ENCODE peak calls at places on chromosome 12, in six cellular contexts. One of them, this sample, is unnamed.

GRCh38 chr12:98352218-98352811 is 163.1 kb upstream of the TMPO start:
- DNase-seq in colonic mucosa: no peak
- DNase-seq in A549: peak
- DNase-seq in ovary: no peak
- DNase-seq in GM23338: no peak
- DNase-seq in H9: no peak
- DNase-seq in this sample: no peak

GRCh38 chr12:5395443-5396401 is 36.2 kb upstream of the NTF3 start:
- DNase-seq in colonic mucosa: peak
- DNase-seq in A549: no peak
- DNase-seq in ovary: no peak
- DNase-seq in GM23338: peak
- DNase-seq in H9: no peak
- DNase-seq in this sample: no peak

GRCh38 chr12:11689591-11690158 is 40.2 kb downstream of the ETV6 start:
- DNase-seq in colonic mucosa: no peak
- DNase-seq in A549: no peak
- DNase-seq in ovary: no peak
- DNase-seq in GM23338: no peak
- DNase-seq in H9: no peak
- DNase-seq in this sample: no peak

GRCh38 chr12:130990034-130990433 is 36.3 kb downstream of the ADGRD1 start:
- DNase-seq in colonic mucosa: no peak
- DNase-seq in A549: no peak
- DNase-seq in ovary: no peak
- DNase-seq in GM23338: no peak
- DNase-seq in H9: no peak
- DNase-seq in this sample: no peak

GRCh38 chr12:76080017-76080728 is 4.3 kb downstream of the NAP1L1 start:
- DNase-seq in colonic mucosa: no peak
- DNase-seq in A549: no peak
- DNase-seq in ovary: no peak
- DNase-seq in GM23338: no peak
- DNase-seq in H9: no peak
- DNase-seq in this sample: no peak

GRCh38 chr12:130134563-130134915 is 27.7 kb upstream of the FZD10 start:
- DNase-seq in colonic mucosa: no peak
- DNase-seq in A549: no peak
- DNase-seq in ovary: no peak
- DNase-seq in GM23338: no peak
- DNase-seq in H9: no peak
- DNase-seq in this sample: no peak

GRCh38 chr12:127024791-127025190 is 1242.2 kb upstream of the TMEM132C start:
- DNase-seq in colonic mucosa: no peak
- DNase-seq in A549: no peak
- DNase-seq in ovary: no peak
- DNase-seq in GM23338: no peak
- DNase-seq in H9: no peak
- DNase-seq in this sample: no peak

GRCh38 chr12:51322452-51322851 is 1.5 kb downstream of the BIN2 start:
- DNase-seq in colonic mucosa: no peak
- DNase-seq in A549: no peak
- DNase-seq in ovary: no peak
- DNase-seq in GM23338: no peak
- DNase-seq in H9: no peak
- DNase-seq in this sample: no peak

GRCh38 chr12:77796775-77797174 is 33.9 kb upstream of the NAV3 start:
- DNase-seq in colonic mucosa: no peak
- DNase-seq in A549: no peak
- DNase-seq in ovary: no peak
- DNase-seq in GM23338: no peak
- DNase-seq in H9: no peak
- DNase-seq in this sample: no peak

GRCh38 chr12:83893101-83893500 is 1019.5 kb downstream of the SLC6A15 start:
- DNase-seq in colonic mucosa: no peak
- DNase-seq in A549: no peak
- DNase-seq in ovary: no peak
- DNase-seq in GM23338: no peak
- DNase-seq in H9: no peak
- DNase-seq in this sample: no peak

GRCh38 chr12:132620893-132621656 is 2.5 kb downstream of the P2RX2 start:
- DNase-seq in colonic mucosa: no peak
- DNase-seq in A549: no peak
- DNase-seq in ovary: no peak
- DNase-seq in GM23338: no peak
- DNase-seq in H9: no peak
- DNase-seq in this sample: peak

GRCh38 chr12:68611094-68611818 is 557 bp downstream of the RAP1B start:
- DNase-seq in colonic mucosa: peak
- DNase-seq in A549: peak
- DNase-seq in ovary: peak
- DNase-seq in GM23338: peak
- DNase-seq in H9: peak
- DNase-seq in this sample: peak

GRCh38 chr12:68868043-68868790 is 60.2 kb downstream of the MDM2 start:
- DNase-seq in colonic mucosa: no peak
- DNase-seq in A549: no peak
- DNase-seq in ovary: no peak
- DNase-seq in GM23338: no peak
- DNase-seq in H9: no peak
- DNase-seq in this sample: no peak

GRCh38 chr12:91057349-91057748 is 475 bp downstream of the KERA start:
- DNase-seq in colonic mucosa: no peak
- DNase-seq in A549: no peak
- DNase-seq in ovary: no peak
- DNase-seq in GM23338: no peak
- DNase-seq in H9: no peak
- DNase-seq in this sample: no peak

GRCh38 chr12:47777741-47778558 is 4.9 kb downstream of the SLC48A1 start:
- DNase-seq in colonic mucosa: no peak
- DNase-seq in A549: no peak
- DNase-seq in ovary: no peak
- DNase-seq in GM23338: no peak
- DNase-seq in H9: no peak
- DNase-seq in this sample: no peak

GRCh38 chr12:66941150-66941549 is 262.3 kb upstream of the GRIP1 start:
- DNase-seq in colonic mucosa: no peak
- DNase-seq in A549: no peak
- DNase-seq in ovary: no peak
- DNase-seq in GM23338: no peak
- DNase-seq in H9: no peak
- DNase-seq in this sample: no peak

GRCh38 chr12:50901685-50902113 is 50.6 kb upstream of the HIGD1C start:
- DNase-seq in colonic mucosa: no peak
- DNase-seq in A549: no peak
- DNase-seq in ovary: no peak
- DNase-seq in GM23338: no peak
- DNase-seq in H9: no peak
- DNase-seq in this sample: no peak

GRCh38 chr12:89947437-89948265 is 239.0 kb upstream of the ATP2B1 start:
- DNase-seq in colonic mucosa: no peak
- DNase-seq in A549: peak
- DNase-seq in ovary: peak
- DNase-seq in GM23338: peak
- DNase-seq in H9: no peak
- DNase-seq in this sample: no peak

GRCh38 chr12:92136883-92137582 is 8.6 kb downstream of the BTG1 start:
- DNase-seq in colonic mucosa: no peak
- DNase-seq in A549: peak
- DNase-seq in ovary: no peak
- DNase-seq in GM23338: peak
- DNase-seq in H9: no peak
- DNase-seq in this sample: no peak

GRCh38 chr12:28024231-28024995 is 51.9 kb upstream of the PTHLH start:
- DNase-seq in colonic mucosa: no peak
- DNase-seq in A549: no peak
- DNase-seq in ovary: no peak
- DNase-seq in GM23338: no peak
- DNase-seq in H9: no peak
- DNase-seq in this sample: no peak

GRCh38 chr12:15558915-15559528 is 230.2 kb downstream of the EPS8 start:
- DNase-seq in colonic mucosa: no peak
- DNase-seq in A549: no peak
- DNase-seq in ovary: no peak
- DNase-seq in GM23338: no peak
- DNase-seq in H9: no peak
- DNase-seq in this sample: no peak

GRCh38 chr12:120654656-120655055 is 14.2 kb downstream of the CABP1 start:
- DNase-seq in colonic mucosa: no peak
- DNase-seq in A549: no peak
- DNase-seq in ovary: no peak
- DNase-seq in GM23338: no peak
- DNase-seq in H9: no peak
- DNase-seq in this sample: peak

GRCh38 chr12:98653866-98654493 is 8.9 kb downstream of the APAF1 start:
- DNase-seq in colonic mucosa: no peak
- DNase-seq in A549: peak
- DNase-seq in ovary: no peak
- DNase-seq in GM23338: peak
- DNase-seq in H9: no peak
- DNase-seq in this sample: no peak

GRCh38 chr12:5434647-5434968 is 2.7 kb downstream of the NTF3 start:
- DNase-seq in colonic mucosa: no peak
- DNase-seq in A549: no peak
- DNase-seq in ovary: no peak
- DNase-seq in GM23338: no peak
- DNase-seq in H9: no peak
- DNase-seq in this sample: no peak

GRCh38 chr12:26817183-26817591 is 15.8 kb downstream of the ITPR2 start:
- DNase-seq in colonic mucosa: no peak
- DNase-seq in A549: no peak
- DNase-seq in ovary: no peak
- DNase-seq in GM23338: no peak
- DNase-seq in H9: no peak
- DNase-seq in this sample: no peak

GRCh38 chr12:128387811-128388422 is 120.9 kb downstream of the TMEM132C start:
- DNase-seq in colonic mucosa: peak
- DNase-seq in A549: peak
- DNase-seq in ovary: peak
- DNase-seq in GM23338: peak
- DNase-seq in H9: peak
- DNase-seq in this sample: no peak

GRCh38 chr12:75020068-75020557 is 189.5 kb downstream of the KCNC2 start:
- DNase-seq in colonic mucosa: no peak
- DNase-seq in A549: no peak
- DNase-seq in ovary: no peak
- DNase-seq in GM23338: peak
- DNase-seq in H9: no peak
- DNase-seq in this sample: no peak

GRCh38 chr12:123621619-123622530 is 11.6 kb downstream of the EIF2B1 start:
- DNase-seq in colonic mucosa: no peak
- DNase-seq in A549: no peak
- DNase-seq in ovary: no peak
- DNase-seq in GM23338: no peak
- DNase-seq in H9: no peak
- DNase-seq in this sample: no peak

GRCh38 chr12:12779529-12779928 is 5.9 kb upstream of the APOLD1 start:
- DNase-seq in colonic mucosa: no peak
- DNase-seq in A549: peak
- DNase-seq in ovary: no peak
- DNase-seq in GM23338: no peak
- DNase-seq in H9: no peak
- DNase-seq in this sample: no peak

GRCh38 chr12:105204916-105205315 is 31.1 kb downstream of the APPL2 start:
- DNase-seq in colonic mucosa: no peak
- DNase-seq in A549: no peak
- DNase-seq in ovary: no peak
- DNase-seq in GM23338: no peak
- DNase-seq in H9: no peak
- DNase-seq in this sample: no peak

GRCh38 chr12:43004908-43005307 is 415.4 kb upstream of the PRICKLE1 start:
- DNase-seq in colonic mucosa: no peak
- DNase-seq in A549: no peak
- DNase-seq in ovary: no peak
- DNase-seq in GM23338: peak
- DNase-seq in H9: no peak
- DNase-seq in this sample: no peak

GRCh38 chr12:26878661-26879119 is 45.7 kb upstream of the ITPR2 start:
- DNase-seq in colonic mucosa: peak
- DNase-seq in A549: no peak
- DNase-seq in ovary: peak
- DNase-seq in GM23338: peak
- DNase-seq in H9: no peak
- DNase-seq in this sample: no peak

GRCh38 chr12:82789674-82790073 is 103.0 kb downstream of the TMTC2 start:
- DNase-seq in colonic mucosa: no peak
- DNase-seq in A549: no peak
- DNase-seq in ovary: no peak
- DNase-seq in GM23338: no peak
- DNase-seq in H9: no peak
- DNase-seq in this sample: no peak

DNA sequence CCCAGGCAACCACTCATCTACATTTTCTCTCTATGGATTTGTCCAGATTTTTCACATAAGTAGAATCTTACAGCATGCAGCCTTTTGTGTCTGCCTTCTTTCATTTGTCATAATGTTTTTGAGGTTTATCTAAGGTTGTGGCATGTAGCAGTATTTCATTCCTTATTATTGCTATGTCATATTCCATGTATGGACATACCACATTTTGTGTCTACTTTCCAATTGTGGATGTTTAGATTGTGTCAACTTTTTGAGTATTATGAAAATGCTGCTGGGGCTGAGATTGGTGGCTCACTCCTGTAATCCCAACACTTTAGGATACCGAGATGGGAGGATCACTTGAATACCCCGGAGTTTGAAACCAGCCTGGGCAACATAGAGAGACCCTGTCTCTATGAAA is 3.2 kb upstream of the ATXN2 start:
- DNase-seq in colonic mucosa: no peak
- DNase-seq in A549: no peak
- DNase-seq in ovary: no peak
- DNase-seq in GM23338: no peak
- DNase-seq in H9: no peak
- DNase-seq in this sample: no peak
- TF ChIP-seq CTCF in colonic mucosa: no peak
- TF ChIP-seq CTCF in A549: no peak
- TF ChIP-seq CTCF in ovary: no peak
- TF ChIP-seq CTCF in GM23338: no peak
- TF ChIP-seq CTCF in H9: no peak
- TF ChIP-seq CTCF in this sample: no peak

GRCh38 chr12:116922194-116922897 is 11.6 kb downstream of the FBXW8 start:
- DNase-seq in colonic mucosa: no peak
- DNase-seq in A549: no peak
- DNase-seq in ovary: no peak
- DNase-seq in GM23338: no peak
- DNase-seq in H9: no peak
- DNase-seq in this sample: no peak
- H3K27ac ChIP-seq in colonic mucosa: no peak
- H3K27ac ChIP-seq in A549: no peak
- H3K27ac ChIP-seq in ovary: no peak
- H3K27ac ChIP-seq in GM23338: no peak
- H3K27ac ChIP-seq in H9: no peak
- H3K27ac ChIP-seq in this sample: no peak

GRCh38 chr12:2641209-2641608 is 153.6 kb upstream of the FKBP4 start:
- DNase-seq in colonic mucosa: no peak
- DNase-seq in A549: peak
- DNase-seq in ovary: no peak
- DNase-seq in GM23338: peak
- DNase-seq in H9: peak
- DNase-seq in this sample: peak
- TF ChIP-seq CTCF in colonic mucosa: no peak
- TF ChIP-seq CTCF in A549: peak
- TF ChIP-seq CTCF in ovary: no peak
- TF ChIP-seq CTCF in GM23338: peak
- TF ChIP-seq CTCF in H9: peak
- TF ChIP-seq CTCF in this sample: no peak

GRCh38 chr12:108642899-108643654 is 9.4 kb upstream of the SELPLG start:
- DNase-seq in colonic mucosa: no peak
- DNase-seq in A549: no peak
- DNase-seq in ovary: no peak
- DNase-seq in GM23338: no peak
- DNase-seq in H9: no peak
- DNase-seq in this sample: no peak
- H3K27ac ChIP-seq in colonic mucosa: no peak
- H3K27ac ChIP-seq in A549: peak
- H3K27ac ChIP-seq in ovary: no peak
- H3K27ac ChIP-seq in GM23338: no peak
- H3K27ac ChIP-seq in H9: no peak
- H3K27ac ChIP-seq in this sample: peak

This sample was measured in coronary artery.